ENCODE peak calls at places on chromosomes 4 and X, in four cellular contexts. Q is tibial artery, C is astrocyte of the spinal cord, F is coronary artery. A is an unnamed sample.

GRCh38 chr4:122577808-122578781 is 42.8 kb downstream of the IL21 start:
- DNase-seq in Q (no peak), C (peak; percentile 41), F (no peak), A (no peak)

GRCh38 chrX:22674947-22675346 is 324.8 kb upstream of the DDX53 start:
- DNase-seq in Q (no peak), C (no peak), F (no peak), A (no peak)

GRCh38 chr4:23741586-23742240 is 148.1 kb downstream of the PPARGC1A start:
- DNase-seq in Q (no peak), C (no peak), F (no peak), A (no peak)

GRCh38 chr4:152946460-152946859 is 10.3 kb downstream of the FHDC1 start:
- DNase-seq in Q (no peak), C (no peak), F (no peak), A (no peak)

GRCh38 chr4:182978152-182978827 is 61.1 kb upstream of the DCTD start:
- DNase-seq in Q (no peak), C (peak; percentile 47), F (no peak), A (peak; percentile 37)

GRCh38 chr4:113950207-113950606 is 29.2 kb downstream of the ARSJ start:
- DNase-seq in Q (no peak), C (no peak), F (no peak), A (no peak)

GRCh38 chr4:62771656-62772557 is 1571.8 kb downstream of the ADGRL3 start:
- DNase-seq in Q (no peak), C (no peak), F (no peak), A (no peak)

GRCh38 chr4:157217708-157218107 is 2.8 kb upstream of the GRIA2 start:
- DNase-seq in Q (no peak), C (peak; percentile 45), F (no peak), A (no peak)

GRCh38 chr4:8506373-8507250 is 66.0 kb downstream of the TRMT44 start:
- DNase-seq in Q (peak; percentile 89), C (peak; percentile 76), F (no peak), A (no peak)

GRCh38 chrX:141989134-141989533 is 85.4 kb downstream of the MAGEC1 start:
- DNase-seq in Q (no peak), C (peak; percentile 28), F (no peak), A (no peak)

GRCh38 chrX:72634321-72634720 is 61.7 kb upstream of the HDAC8 start:
- DNase-seq in Q (no peak), C (no peak), F (no peak), A (no peak)

GRCh38 chrX:69539437-69539836 is 35.3 kb downstream of the NALF2 start:
- DNase-seq in Q (no peak), C (no peak), F (no peak), A (no peak)

GRCh38 chr4:151948351-151949016 is 187.7 kb upstream of the GATB start:
- DNase-seq in Q (no peak), C (peak; percentile 5), F (no peak), A (no peak)

GRCh38 chrX:100635989-100636320 is 651 bp downstream of the TSPAN6 start:
- DNase-seq in Q (no peak), C (no peak), F (no peak), A (no peak)

GRCh38 chrX:100642296-100642695 is 1.7 kb upstream of the SRPX2 start:
- DNase-seq in Q (no peak), C (no peak), F (no peak), A (no peak)

GRCh38 chrX:100635040-100635439 is 1.6 kb downstream of the TSPAN6 start:
- DNase-seq in Q (no peak), C (no peak), F (no peak), A (no peak)

GRCh38 chrX:100636321-100636991 is at the start of gene TSPAN6:
- DNase-seq in Q (peak; percentile 83), C (peak; percentile 89), F (peak; percentile 79), A (no peak)
- H3K4me3 ChIP-seq in Q (peak within 1 kb of the TSS; percentile 64), C (peak within 1 kb of the TSS; percentile 65), F (peak within 1 kb of the TSS; percentile 71), A (no peak within 1 kb of the TSS)

DNA sequence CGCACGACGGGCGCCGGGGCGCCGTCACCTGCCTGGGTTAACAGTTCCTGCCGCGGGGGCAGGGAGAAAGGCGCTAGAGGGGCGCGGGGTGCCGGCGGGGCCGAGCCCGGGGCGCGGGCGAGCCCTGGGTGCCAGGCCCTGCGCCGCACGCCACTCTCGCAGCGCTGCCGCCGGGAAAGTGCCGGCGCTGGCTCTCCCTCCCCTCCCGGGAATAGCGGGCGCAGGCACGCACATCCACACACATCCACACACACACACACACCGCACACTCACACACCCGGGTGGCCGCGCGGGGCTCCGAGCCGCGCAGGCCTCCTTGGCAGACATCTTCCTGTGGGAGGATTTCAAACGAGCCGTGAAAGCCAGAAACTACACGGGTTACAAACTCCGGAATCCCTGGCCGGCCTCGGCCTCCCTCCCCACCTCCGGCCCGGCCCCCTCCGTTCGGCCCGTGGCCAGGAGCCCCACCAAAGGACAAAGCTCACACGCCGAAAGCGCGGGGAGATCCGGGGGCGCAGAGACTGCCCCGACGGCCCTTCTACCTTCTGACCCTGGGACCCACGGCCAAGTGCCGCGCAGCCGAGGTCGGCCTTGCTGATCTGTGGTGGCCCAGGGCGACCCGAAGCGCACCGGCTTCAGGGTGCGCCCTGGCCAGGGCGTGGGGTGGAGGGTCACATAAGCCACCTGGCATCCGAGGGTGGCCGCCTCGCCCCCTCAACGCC is 92.3 kb downstream of the BCOR start:
- DNase-seq in Q (no peak), C (no peak), F (no peak), A (no peak)
- TF ChIP-seq CTCF in Q (no peak), C (no peak), F (no peak), A (no peak)

GRCh38 chr4:163395758-163396157 is 52.1 kb downstream of the NPY5R start:
- DNase-seq in Q (no peak), C (no peak), F (no peak), A (no peak)
- H3K4me3 ChIP-seq in Q (no peak overlapping the region), C (no peak overlapping the region), F (peak overlapping the region; percentile 45), A (no peak overlapping the region)

DNA sequence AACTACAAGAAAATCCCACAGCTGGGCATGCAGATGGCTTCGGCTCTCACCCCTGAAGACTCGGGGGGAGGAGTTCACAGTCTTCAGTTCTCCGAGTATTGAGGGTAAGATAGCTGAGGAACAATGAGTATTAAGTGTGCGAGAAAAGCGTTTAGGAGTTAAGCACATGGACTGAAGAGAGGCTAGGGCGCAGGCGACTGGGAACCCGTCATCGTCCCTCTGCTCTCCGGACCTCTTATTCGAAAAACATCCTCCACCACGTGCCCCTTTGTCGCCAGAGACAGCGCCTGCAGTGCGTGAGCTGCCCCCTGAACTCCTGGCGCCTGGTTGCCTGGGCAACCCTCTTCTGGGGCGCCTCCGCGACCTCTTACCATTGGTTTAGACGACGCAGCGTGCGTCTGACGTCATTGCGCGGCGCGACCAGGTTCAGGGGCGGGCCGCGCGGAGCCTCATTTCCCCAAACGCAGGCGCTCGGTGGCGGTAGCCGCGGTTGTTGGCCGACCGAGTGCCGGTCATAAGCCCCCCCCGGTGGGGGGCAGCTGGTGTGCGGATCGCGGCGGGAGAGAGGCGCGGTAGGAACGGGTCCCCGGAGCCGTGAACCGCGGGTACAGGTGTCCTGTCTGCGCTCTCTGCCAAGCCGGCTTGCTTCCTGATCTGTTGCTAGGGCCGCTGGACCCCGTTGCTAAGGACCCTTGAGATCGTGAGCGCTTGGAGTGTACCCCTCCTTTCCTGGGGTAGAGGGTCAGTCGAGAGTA is at the start of gene PACRGL:
- DNase-seq in Q (peak; percentile 95), C (peak; percentile 94), F (peak; percentile 95), A (peak; percentile 78)
- TF ChIP-seq CTCF in Q (no peak), C (no peak), F (no peak), A (no peak)

DNA sequence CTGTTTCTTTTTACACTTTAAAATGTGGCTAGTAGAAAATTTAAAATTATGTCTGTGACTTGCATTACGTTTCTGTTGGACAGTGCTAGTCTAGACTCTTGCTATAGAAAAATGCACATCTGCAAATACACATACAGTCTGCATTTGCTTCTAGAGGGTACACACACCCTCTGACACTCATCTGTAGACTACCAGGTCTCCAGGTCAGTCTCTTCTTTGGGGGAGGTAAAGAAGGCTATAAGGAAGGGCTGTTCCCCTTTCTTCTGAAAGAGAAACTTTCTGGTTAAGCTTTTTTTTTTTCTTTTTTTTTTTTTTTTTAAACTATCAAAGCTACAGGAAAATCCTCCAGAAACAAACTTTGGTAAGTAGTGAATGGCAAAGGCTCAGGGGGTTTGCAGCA is 109.1 kb upstream of the TBC1D9 start:
- DNase-seq in Q (no peak), C (no peak), F (no peak), A (no peak)
- H3K4me3 ChIP-seq in Q (no peak overlapping the region), C (no peak overlapping the region), F (no peak overlapping the region), A (no peak overlapping the region)

DNA sequence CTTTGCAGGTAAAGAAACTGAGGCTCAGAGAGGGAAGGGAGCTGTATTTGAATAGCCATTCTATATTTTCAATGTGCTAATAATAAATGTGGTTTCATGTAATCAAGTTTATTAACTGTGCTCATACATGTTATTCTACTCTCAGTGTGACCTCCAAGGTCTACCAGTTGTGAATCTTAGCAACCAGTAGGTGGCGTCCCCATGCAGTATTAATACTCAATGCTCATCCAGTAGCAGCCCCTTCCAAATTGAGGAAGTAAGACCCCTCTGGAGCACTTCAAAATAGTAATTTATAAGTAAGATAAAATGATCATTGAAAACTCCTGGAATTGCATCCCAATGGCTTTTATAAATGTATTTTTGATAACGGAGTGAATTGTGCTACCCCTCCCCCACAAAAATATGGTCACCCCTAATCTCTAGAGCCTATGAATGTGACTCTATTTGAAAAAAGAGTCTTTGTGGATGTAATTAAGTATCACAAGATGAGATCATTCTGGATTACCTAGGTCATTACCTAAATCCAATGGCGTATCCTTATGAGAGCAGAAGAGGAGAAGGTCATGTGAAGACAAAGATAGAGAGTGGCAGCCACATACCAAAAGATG is 20.4 kb upstream of the SEPSECS start:
- DNase-seq in Q (no peak), C (peak; percentile 41), F (no peak), A (peak; percentile 38)
- TF ChIP-seq CTCF in Q (no peak), C (peak; percentile 68), F (peak; percentile 33), A (peak; percentile 71)

DNA sequence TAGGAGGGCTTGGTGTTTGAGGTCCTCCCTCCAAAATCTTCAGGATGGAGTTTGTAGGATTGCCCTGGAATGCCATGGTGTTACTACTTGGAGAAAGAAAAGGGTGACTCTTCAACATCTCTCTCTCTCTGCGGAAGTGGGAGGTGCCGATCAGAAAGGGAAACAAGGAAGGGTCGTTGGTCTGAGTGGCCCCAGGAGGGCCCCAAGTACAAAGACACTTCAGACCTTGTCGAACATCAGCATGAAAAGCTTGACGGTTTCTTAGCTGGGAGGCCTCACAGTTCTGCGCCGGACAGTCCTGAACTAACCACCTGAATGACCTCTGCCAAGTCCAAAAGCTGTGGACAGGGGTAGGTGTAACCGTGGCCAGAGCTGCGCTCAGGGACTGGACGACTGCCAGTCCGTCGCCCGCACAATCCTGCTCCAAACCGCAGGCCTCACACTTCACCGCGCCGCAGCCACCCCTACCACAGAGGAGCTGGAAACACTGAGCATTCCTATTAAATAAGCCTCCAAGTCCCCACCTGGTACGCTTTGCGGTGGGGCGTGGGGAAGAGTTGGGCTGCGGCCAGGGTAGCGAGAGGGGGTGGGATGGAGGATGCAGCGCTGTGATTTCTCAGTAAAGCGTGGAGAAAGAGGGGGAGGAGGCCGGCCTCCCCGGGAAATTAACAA is 540 bp upstream of the GSX2 start:
- DNase-seq in Q (no peak), C (peak; percentile 33), F (no peak), A (no peak)
- H3K4me3 ChIP-seq in Q (peak overlapping the region; percentile 46), C (peak overlapping the region; percentile 32), F (peak overlapping the region; percentile 69), A (no peak overlapping the region)

GRCh38 chr4:1040344-1041146 is 29.1 kb downstream of the FGFRL1 start:
- DNase-seq in Q (no peak), C (no peak), F (no peak), A (no peak)
- TF ChIP-seq CTCF in Q (no peak), C (no peak), F (no peak), A (no peak)

GRCh38 chr4:26522478-26522877 is 32.2 kb upstream of the CCKAR start:
- DNase-seq in Q (no peak), C (peak; percentile 58), F (no peak), A (no peak)
- H3K4me3 ChIP-seq in Q (no peak overlapping the region), C (no peak overlapping the region), F (no peak overlapping the region), A (no peak overlapping the region)